ENCODE peak calls at places on chromosomes 5 and 9, in nine cellular contexts. O is endodermal cell, Z is vagina, J is heart right ventricle, X is heart left ventricle, A is Peyer's patch, M is HCT116, B is transverse colon, H is tibial artery. W is an unnamed sample.

GRCh38 chr5:56159521-56159947 is 73.6 kb downstream of the ANKRD55 start:
- DNase-seq in O (no peak), Z (no peak), J (no peak), X (no peak), A (no peak), M (no peak), B (no peak), H (no peak), W (no peak)

GRCh38 chr5:122951658-122952057 is 84.9 kb downstream of the PPIC start:
- DNase-seq in O (no peak), Z (no peak), J (no peak), X (no peak), A (no peak), M (no peak), B (no peak), H (no peak), W (no peak)

GRCh38 chr5:109692011-109692410 is 2.3 kb downstream of the MAN2A1 start:
- DNase-seq in O (no peak), Z (no peak), J (no peak), X (no peak), A (no peak), M (no peak), B (no peak), H (no peak), W (no peak)

GRCh38 chr9:128992995-128993394 is 35.1 kb downstream of the SH3GLB2 start:
- DNase-seq in O (peak; percentile 70), Z (no peak), J (no peak), X (no peak), A (no peak), M (no peak), B (no peak), H (no peak), W (no peak)

GRCh38 chr5:15014809-15015208 is 143.2 kb upstream of the ANKH start:
- DNase-seq in O (no peak), Z (no peak), J (no peak), X (no peak), A (no peak), M (no peak), B (no peak), H (no peak), W (no peak)

GRCh38 chr5:132074772-132075718 is 1.5 kb downstream of the CSF2 start:
- DNase-seq in O (peak; percentile 56), Z (no peak), J (no peak), X (no peak), A (no peak), M (peak; percentile 29), B (no peak), H (no peak), W (no peak)

GRCh38 chr9:24351258-24351657 is 194.4 kb downstream of the IZUMO3 start:
- DNase-seq in O (no peak), Z (no peak), J (no peak), X (no peak), A (no peak), M (no peak), B (no peak), H (no peak), W (no peak)

GRCh38 chr9:34249274-34249673 is 70.4 kb downstream of the UBAP1 start:
- DNase-seq in O (no peak), Z (no peak), J (no peak), X (no peak), A (no peak), M (no peak), B (no peak), H (no peak), W (no peak)

GRCh38 chr9:34671307-34671706 is 8.8 kb upstream of the CCL27 start:
- DNase-seq in O (no peak), Z (no peak), J (no peak), X (no peak), A (no peak), M (no peak), B (no peak), H (no peak), W (no peak)

GRCh38 chr9:2610985-2611384 is 10.6 kb upstream of the VLDLR start:
- DNase-seq in O (peak; percentile 56), Z (no peak), J (no peak), X (no peak), A (no peak), M (no peak), B (no peak), H (no peak), W (no peak)

GRCh38 chr9:98168952-98169488 is 23.4 kb downstream of the CORO2A start:
- DNase-seq in O (peak; percentile 83), Z (no peak), J (peak; percentile 29), X (peak; percentile 54), A (peak; percentile 80), M (no peak), B (peak; percentile 63), H (no peak), W (no peak)

GRCh38 chr5:50320131-50320749 is 120.8 kb downstream of the EMB start:
- DNase-seq in O (no peak), Z (no peak), J (no peak), X (no peak), A (no peak), M (peak; percentile 6), B (no peak), H (no peak), W (no peak)

GRCh38 chr5:50318220-50318619 is 122.9 kb downstream of the EMB start:
- DNase-seq in O (no peak), Z (no peak), J (no peak), X (no peak), A (no peak), M (no peak), B (no peak), H (no peak), W (no peak)
- H3K9me3 ChIP-seq in O (peaks cover 77% of the 10 kb centered on the region), Z (no peaks in the 10 kb centered on the region), J (no peaks in the 10 kb centered on the region), X (no peaks in the 10 kb centered on the region), A (no peaks in the 10 kb centered on the region), M (no peaks in the 10 kb centered on the region), B (no peaks in the 10 kb centered on the region), H (no peaks in the 10 kb centered on the region), W (no peaks in the 10 kb centered on the region)

GRCh38 chr9:136660971-136661540 is 1.7 kb upstream of the EGFL7 start:
- DNase-seq in O (no peak), Z (no peak), J (no peak), X (no peak), A (no peak), M (no peak), B (peak; percentile 5), H (no peak), W (no peak)

GRCh38 chr9:136663311-136663679 is 579 bp downstream of the EGFL7 start:
- DNase-seq in O (no peak), Z (no peak), J (no peak), X (no peak), A (no peak), M (no peak), B (no peak), H (no peak), W (no peak)

GRCh38 chr9:136662326-136662655 is 425 bp upstream of the EGFL7 start:
- DNase-seq in O (no peak), Z (no peak), J (peak; percentile 55), X (no peak), A (no peak), M (no peak), B (no peak), H (no peak), W (no peak)

GRCh38 chr9:136662656-136663310 is at the start of gene EGFL7:
- DNase-seq in O (no peak), Z (no peak), J (peak; percentile 79), X (peak; percentile 87), A (no peak), M (no peak), B (no peak), H (peak; percentile 54), W (no peak)

DNA sequence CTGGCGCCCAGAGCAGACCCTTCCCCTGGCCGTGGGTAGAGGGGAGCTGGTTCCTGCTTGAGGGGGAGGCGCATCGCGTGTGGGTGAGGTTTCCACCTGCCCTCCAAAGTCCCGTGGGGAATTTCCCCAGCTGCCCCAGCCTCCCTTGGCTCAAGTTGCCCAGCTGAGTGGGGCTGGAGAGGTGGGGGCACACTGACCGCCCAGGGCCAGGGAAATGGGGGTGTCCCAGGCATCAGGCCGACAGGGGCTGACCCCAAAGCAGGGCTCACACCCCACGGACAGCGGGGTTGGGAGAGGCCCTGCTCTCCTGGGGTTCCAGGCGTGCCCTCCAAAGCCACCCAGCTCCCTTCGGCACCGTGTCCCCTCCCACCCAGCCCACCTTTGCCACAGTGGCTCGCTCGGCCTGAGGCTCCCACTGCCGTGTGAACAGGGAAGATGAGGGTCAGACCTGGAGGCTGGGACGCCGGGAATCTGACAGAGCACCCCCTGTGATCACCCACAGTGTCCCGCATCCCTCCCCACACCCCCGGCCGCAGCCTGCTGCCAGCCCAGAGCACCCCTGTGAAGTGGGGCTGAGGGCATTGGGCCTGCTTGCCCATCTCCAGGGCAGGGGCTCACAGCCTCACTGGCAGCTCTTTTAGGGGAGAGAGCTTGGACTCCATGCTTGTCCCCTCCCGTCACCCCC is 933 bp upstream of the EGFL7 start:
- DNase-seq in O (no peak), Z (no peak), J (peak; percentile 18), X (peak; percentile 27), A (no peak), M (no peak), B (no peak), H (no peak), W (no peak)
- H3K4me3 ChIP-seq in O (no peak overlapping the region), Z (peak overlapping the region; percentile 26), J (peak overlapping the region; percentile 74), X (peak overlapping the region; percentile 74), A (peak overlapping the region; percentile 5), M (no peak overlapping the region), B (no peak overlapping the region), H (no peak overlapping the region), W (no peak overlapping the region)

DNA sequence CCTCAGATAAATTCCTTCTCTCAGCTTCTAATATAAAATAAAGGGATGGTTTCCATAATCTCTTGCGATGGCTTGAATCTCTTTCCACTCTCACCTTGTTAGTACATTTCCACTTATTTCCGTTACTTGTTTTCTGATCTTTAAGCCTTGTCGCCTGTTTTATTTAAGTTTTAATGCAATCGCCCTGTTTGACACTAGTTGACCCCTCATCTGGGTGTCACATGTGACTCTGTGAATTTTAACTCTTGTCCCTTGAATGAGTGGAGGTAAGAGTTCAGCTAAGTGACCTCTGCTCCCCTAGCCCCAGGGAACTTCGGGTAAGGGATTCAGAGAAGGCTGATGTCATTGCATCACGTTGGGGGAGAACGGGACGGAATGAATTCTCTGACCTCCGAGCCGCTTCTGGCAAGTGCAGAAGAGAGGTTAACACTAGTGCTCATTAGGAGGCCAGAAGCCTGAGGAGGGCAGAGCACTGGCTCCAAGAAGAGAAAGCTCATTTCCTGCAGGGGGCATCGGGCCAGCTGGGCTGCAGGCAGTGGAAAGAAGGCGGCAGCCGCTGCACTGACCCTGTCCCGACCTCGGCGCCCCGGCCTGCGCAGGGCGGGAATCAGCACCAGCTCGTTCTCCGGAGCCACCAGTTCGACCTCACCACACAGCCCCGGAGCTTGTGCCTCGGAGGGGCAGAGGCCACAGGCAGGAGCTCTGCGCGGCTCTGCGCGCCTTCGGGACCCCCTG is 569 bp downstream of the HINT2 start:
- DNase-seq in O (peak; percentile 93), Z (no peak), J (peak; percentile 76), X (peak; percentile 75), A (peak; percentile 74), M (no peak), B (peak; percentile 75), H (peak; percentile 71), W (peak; percentile 84)
- TF ChIP-seq CTCF in O (peak; percentile 69), Z (no peak), J (peak; percentile 42), X (no peak), A (no peak), M (peak; percentile 30), B (peak; percentile 40), H (no peak), W (peak; percentile 7)

GRCh38 chr5:100584069-100584468 is 48.9 kb downstream of the FAM174A start:
- DNase-seq in O (no peak), Z (no peak), J (no peak), X (no peak), A (no peak), M (no peak), B (no peak), H (no peak), W (no peak)

GRCh38 chr5:100590867-100591266 is 55.7 kb downstream of the FAM174A start:
- DNase-seq in O (no peak), Z (no peak), J (no peak), X (no peak), A (no peak), M (no peak), B (no peak), H (no peak), W (no peak)

GRCh38 chr5:100584889-100585288 is 49.7 kb downstream of the FAM174A start:
- DNase-seq in O (no peak), Z (no peak), J (no peak), X (no peak), A (no peak), M (no peak), B (no peak), H (no peak), W (no peak)
- H3K9me3 ChIP-seq in O (no peaks in the 10 kb centered on the region), Z (no peaks in the 10 kb centered on the region), J (no peaks in the 10 kb centered on the region), X (no peaks in the 10 kb centered on the region), A (no peaks in the 10 kb centered on the region), M (no peaks in the 10 kb centered on the region), B (no peaks in the 10 kb centered on the region), H (no peaks in the 10 kb centered on the region), W (no peaks in the 10 kb centered on the region)

W was measured in ascending aorta.